ENCODE peak calls at places on chromosomes 13 and 19, in six cellular contexts. E is aorta; W is posterior vena cava; B is effector memory CD8-positive, alpha-beta T cell; Q is SW480; Z is heart left ventricle. J is an unnamed sample.

GRCh38 chr19:12840091-12841079 is 2.1 kb downstream of the MAST1 start:
- DNase-seq in E (no peak), W (no peak), B (no peak), Q (peak), Z (no peak), J (peak)

GRCh38 chr13:26254583-26255102 is 714 bp downstream of the CDK8 start:
- DNase-seq in E (peak), W (peak), B (peak), Q (peak), Z (peak), J (peak)

GRCh38 chr13:44904982-44905381 is 84.3 kb downstream of the NUFIP1 start:
- DNase-seq in E (peak), W (peak), B (no peak), Q (no peak), Z (peak), J (no peak)

GRCh38 chr19:6997679-6998445 is 23.4 kb downstream of the MBD3L2B start:
- DNase-seq in E (no peak), W (no peak), B (no peak), Q (peak), Z (no peak), J (peak)

GRCh38 chr13:22717036-22717435 is 463.7 kb upstream of the SGCG start:
- DNase-seq in E (no peak), W (no peak), B (no peak), Q (no peak), Z (no peak), J (no peak)

GRCh38 chr19:47390533-47391488 is 28.5 kb downstream of the MEIS3 start:
- DNase-seq in E (no peak), W (no peak), B (no peak), Q (no peak), Z (no peak), J (no peak)

GRCh38 chr13:50928609-50929274 is 19.2 kb downstream of the RNASEH2B start:
- DNase-seq in E (no peak), W (no peak), B (no peak), Q (no peak), Z (no peak), J (no peak)

GRCh38 chr13:110409581-110409992 is 102.5 kb downstream of the COL4A2 start:
- DNase-seq in E (peak), W (peak), B (no peak), Q (peak), Z (no peak), J (no peak)

GRCh38 chr13:42216422-42216735 is 55.6 kb upstream of the AKAP11 start:
- DNase-seq in E (no peak), W (no peak), B (no peak), Q (no peak), Z (no peak), J (no peak)

GRCh38 chr19:55377356-55378131 is 918 bp downstream of the TMEM190 start:
- DNase-seq in E (no peak), W (no peak), B (no peak), Q (no peak), Z (no peak), J (no peak)

GRCh38 chr13:57629821-57630235 is 1.7 kb upstream of the PCDH17 start:
- DNase-seq in E (peak), W (peak), B (no peak), Q (no peak), Z (peak), J (peak)

GRCh38 chr19:39696418-39696817 is 7.9 kb upstream of the LGALS14 start:
- DNase-seq in E (no peak), W (no peak), B (no peak), Q (peak), Z (no peak), J (no peak)

GRCh38 chr19:6516659-6517291 is 14.1 kb upstream of the TNFSF9 start:
- DNase-seq in E (peak), W (peak), B (peak), Q (peak), Z (peak), J (peak)

GRCh38 chr13:110121312-110122083 is 185.5 kb downstream of the COL4A1 start:
- DNase-seq in E (no peak), W (no peak), B (no peak), Q (no peak), Z (no peak), J (no peak)

GRCh38 chr13:49935171-49936084 is 712 bp downstream of the SPRYD7 start:
- DNase-seq in E (peak), W (peak), B (no peak), Q (peak), Z (peak), J (peak)

GRCh38 chr13:77728265-77728966 is 30.9 kb downstream of the SLAIN1 start:
- DNase-seq in E (no peak), W (no peak), B (no peak), Q (no peak), Z (no peak), J (no peak)

GRCh38 chr13:20159646-20160345 is 1.1 kb downstream of the GJA3 start:
- DNase-seq in E (no peak), W (no peak), B (no peak), Q (peak), Z (no peak), J (no peak)

J was measured in GM13977.